ENCODE peak calls at places on chromosomes 4 and X, in six cellular contexts. B, O, G, A, V and I are unnamed samples.

GRCh38 chr4:44438687-44439086 is 9.9 kb downstream of the KCTD8 start:
- DNase-seq in B (peak; percentile 7), O (no peak), G (no peak), A (no peak), V (no peak), I (no peak)

GRCh38 chr4:18981234-18981615 is 959.7 kb upstream of the LCORL start:
- DNase-seq in B (no peak), O (no peak), G (no peak), A (no peak), V (no peak), I (no peak)

GRCh38 chrX:56726609-56727008 is 2.4 kb upstream of the NBDY start:
- DNase-seq in B (peak; percentile 45), O (peak; percentile 61), G (no peak), A (peak; percentile 57), V (no peak), I (no peak)

GRCh38 chrX:115562492-115562872 is 1.5 kb downstream of the PLS3 start:
- DNase-seq in B (peak; percentile 59), O (peak; percentile 51), G (peak; percentile 3), A (peak; percentile 55), V (no peak), I (peak; percentile 46)

GRCh38 chr4:2253160-2254084 is 8.5 kb downstream of the MXD4 start:
- DNase-seq in B (no peak), O (no peak), G (no peak), A (no peak), V (no peak), I (no peak)

GRCh38 chr4:122313001-122313400 is 65.8 kb upstream of the ADAD1 start:
- DNase-seq in B (no peak), O (no peak), G (no peak), A (no peak), V (no peak), I (no peak)

GRCh38 chr4:164438321-164438720 is 315.6 kb upstream of the SMIM31 start:
- DNase-seq in B (peak; percentile 21), O (peak; percentile 1), G (no peak), A (no peak), V (no peak), I (no peak)

GRCh38 chr4:75653845-75654503 is 19.2 kb downstream of the G3BP2 start:
- DNase-seq in B (peak; percentile 84), O (peak; percentile 55), G (no peak), A (peak; percentile 53), V (no peak), I (no peak)

GRCh38 chr4:72084587-72085011 is 52.8 kb downstream of the NPFFR2 start:
- DNase-seq in B (peak; percentile 34), O (no peak), G (no peak), A (peak; percentile 46), V (no peak), I (no peak)

GRCh38 chrX:37468111-37468739 is 103.2 kb upstream of the LANCL3 start:
- DNase-seq in B (peak; percentile 28), O (no peak), G (no peak), A (no peak), V (no peak), I (no peak)

GRCh38 chrX:16484338-16484737 is 165.6 kb upstream of the S100G start:
- DNase-seq in B (no peak), O (peak; percentile 97), G (no peak), A (peak; percentile 65), V (no peak), I (no peak)

GRCh38 chr4:140609548-140610425 is 41.0 kb upstream of the UCP1 start:
- DNase-seq in B (peak; percentile 51), O (peak; percentile 55), G (peak; percentile 35), A (peak; percentile 54), V (no peak), I (no peak)

GRCh38 chr4:86184216-86184915 is 175.5 kb downstream of the MAPK10 start:
- DNase-seq in B (no peak), O (peak; percentile 50), G (no peak), A (no peak), V (no peak), I (no peak)

GRCh38 chrX:136162827-136163427 is 15.6 kb downstream of the FHL1 start:
- DNase-seq in B (peak; percentile 79), O (peak; percentile 43), G (no peak), A (peak; percentile 70), V (no peak), I (peak; percentile 72)

GRCh38 chr4:123361195-123361861 is 35.3 kb upstream of the SPRY1 start:
- DNase-seq in B (no peak), O (peak; percentile 94), G (no peak), A (peak; percentile 91), V (no peak), I (no peak)

GRCh38 chr4:25818293-25819240 is 44.2 kb downstream of the SEL1L3 start:
- DNase-seq in B (no peak), O (peak; percentile 57), G (no peak), A (no peak), V (no peak), I (no peak)

GRCh38 chrX:14030248-14030592 is 528 bp upstream of the GEMIN8 start:
- DNase-seq in B (no peak), O (peak; percentile 64), G (no peak), A (peak; percentile 52), V (no peak), I (no peak)

GRCh38 chr4:143381171-143382118 is 44.8 kb downstream of the GAB1 start:
- DNase-seq in B (peak; percentile 69), O (peak; percentile 93), G (no peak), A (peak; percentile 88), V (no peak), I (no peak)

GRCh38 chrX:13151806-13152510 is 107.5 kb upstream of the FAM9C start:
- DNase-seq in B (peak; percentile 6), O (peak; percentile 6), G (no peak), A (peak; percentile 84), V (no peak), I (no peak)

GRCh38 chr4:138400528-138400927 is 158.4 kb upstream of the SLC7A11 start:
- DNase-seq in B (no peak), O (no peak), G (no peak), A (no peak), V (no peak), I (no peak)
- H3K27ac ChIP-seq in B (no peak overlapping the region), O (no peak overlapping the region), G (no peak overlapping the region), A (no peak overlapping the region), V (no peak overlapping the region), I (no peak overlapping the region)

GRCh38 chrX:43562372-43562771 is 93.7 kb upstream of the MAOA start:
- DNase-seq in B (no peak), O (no peak), G (no peak), A (peak; percentile 58), V (no peak), I (no peak)
- H2BK15ac ChIP-seq in B (no peak overlapping the region), O (no peak overlapping the region), G (no peak overlapping the region), A (no peak overlapping the region), V (no peak overlapping the region), I (no peak overlapping the region)

DNA sequence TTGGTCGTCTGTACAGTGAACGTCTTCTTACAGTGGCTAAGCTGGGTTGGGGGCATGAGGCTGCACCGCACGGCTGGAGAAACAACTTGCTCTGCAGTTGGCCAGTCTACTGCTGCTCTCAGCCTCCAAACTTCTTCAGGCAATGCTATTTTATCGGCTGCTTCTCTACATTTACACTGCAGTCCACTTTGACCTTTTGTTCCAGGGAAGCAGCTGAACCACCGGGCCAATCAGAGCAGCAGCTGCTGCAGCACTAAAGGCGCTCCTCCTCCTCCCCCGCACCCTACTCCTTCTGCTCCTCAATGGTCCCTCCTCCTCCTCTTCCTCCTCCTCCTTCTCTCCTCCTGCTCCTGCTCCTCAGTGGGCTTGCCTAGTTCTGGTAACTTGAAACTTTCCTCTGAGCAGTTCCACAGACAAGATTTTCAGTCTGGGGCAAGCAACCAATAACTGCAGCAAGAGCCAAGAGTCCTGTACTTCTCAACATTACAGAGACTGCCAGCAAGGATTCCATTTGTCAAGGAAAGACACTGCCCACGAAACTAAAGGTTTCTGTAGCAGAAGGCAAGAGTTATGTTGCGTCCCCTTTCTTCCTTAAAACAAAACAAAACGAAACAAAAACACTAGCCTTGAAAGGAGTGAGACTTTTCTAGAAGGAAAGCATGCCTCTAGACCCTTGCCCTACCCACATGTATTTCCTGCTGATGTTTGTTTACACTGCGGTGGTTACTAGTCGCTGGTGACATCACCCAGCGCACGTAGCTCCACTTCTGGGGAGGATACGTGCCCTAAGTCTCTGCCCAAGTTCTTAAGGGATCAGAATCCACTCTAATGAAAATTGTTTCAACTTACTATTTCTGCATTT is 125.7 kb upstream of the NAP1L5 start:
- DNase-seq in B (peak; percentile 96), O (peak; percentile 98), G (peak; percentile 71), A (peak; percentile 98), V (peak; percentile 59), I (peak; percentile 89)
- H4K8ac ChIP-seq in B (no peak overlapping the region), O (peak overlapping the region; percentile 95), G (no peak overlapping the region), A (no peak overlapping the region), V (peak overlapping the region; percentile 96), I (no peak overlapping the region)

DNA sequence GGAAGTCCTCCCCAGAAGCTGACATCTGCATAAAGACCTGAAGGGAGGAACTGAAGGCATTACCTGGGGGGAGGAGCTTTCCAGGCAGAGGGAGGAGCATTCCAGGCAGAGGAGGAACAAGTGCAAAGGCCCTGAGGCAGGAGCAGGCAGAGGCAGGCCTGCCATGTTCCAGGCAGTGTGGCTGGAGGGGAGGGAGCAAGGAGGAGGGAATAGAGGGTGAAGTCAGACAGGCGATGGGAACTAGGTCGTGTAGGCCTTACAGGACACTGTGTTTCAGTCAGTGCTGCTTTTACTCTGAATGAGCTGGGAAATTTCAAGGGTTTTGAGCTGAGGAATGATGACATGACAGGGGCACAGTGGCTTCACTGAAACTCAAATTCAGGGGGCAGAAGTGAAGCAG is 292.7 kb downstream of the BCOR start:
- DNase-seq in B (peak; percentile 21), O (no peak), G (no peak), A (no peak), V (no peak), I (no peak)
- H3K27ac ChIP-seq in B (no peak overlapping the region), O (no peak overlapping the region), G (no peak overlapping the region), A (no peak overlapping the region), V (no peak overlapping the region), I (no peak overlapping the region)

GRCh38 chrX:9501362-9501761 is 36.5 kb downstream of the TBL1X start:
- DNase-seq in B (peak; percentile 53), O (no peak), G (no peak), A (no peak), V (no peak), I (peak; percentile 33)
- H2BK15ac ChIP-seq in B (no peak overlapping the region), O (no peak overlapping the region), G (no peak overlapping the region), A (no peak overlapping the region), V (no peak overlapping the region), I (no peak overlapping the region)

GRCh38 chr4:24472514-24473308 is 111.6 kb downstream of the DHX15 start:
- DNase-seq in B (peak; percentile 94), O (peak; percentile 74), G (peak; percentile 84), A (peak; percentile 86), V (peak; percentile 63), I (peak; percentile 88)

GRCh38 chr4:24470681-24471622 is 113.4 kb downstream of the DHX15 start:
- DNase-seq in B (peak; percentile 79), O (peak; percentile 43), G (peak; percentile 46), A (peak; percentile 64), V (no peak), I (peak; percentile 43)

GRCh38 chr4:24475756-24476155 is 108.6 kb downstream of the DHX15 start:
- DNase-seq in B (peak; percentile 31), O (no peak), G (no peak), A (no peak), V (no peak), I (no peak)

GRCh38 chr4:24471623-24472510 is 112.5 kb downstream of the DHX15 start:
- DNase-seq in B (peak; percentile 59), O (no peak), G (peak; percentile 39), A (peak; percentile 20), V (no peak), I (peak; percentile 58)

DNA sequence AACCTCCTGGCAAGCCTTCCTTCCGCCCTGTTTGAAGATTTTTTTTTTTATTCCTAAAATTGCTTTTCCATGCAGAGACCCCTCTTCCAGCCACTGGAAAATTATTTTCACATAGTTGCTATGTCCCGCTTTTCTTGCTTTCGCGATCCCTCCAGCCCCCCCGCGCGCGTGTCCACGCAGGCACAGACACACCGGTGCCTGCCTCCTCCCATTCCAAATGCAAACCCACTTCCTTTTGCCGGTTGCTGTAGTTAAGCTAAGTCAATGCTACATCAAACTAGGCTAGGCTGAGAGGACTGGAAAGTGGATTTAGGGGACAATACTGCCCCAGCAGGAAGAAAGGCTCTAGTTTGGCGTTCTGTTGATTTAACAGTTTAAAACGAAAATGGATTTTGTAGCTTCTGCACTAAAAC is 111.0 kb downstream of the DHX15 start:
- DNase-seq in B (peak; percentile 65), O (peak; percentile 27), G (peak; percentile 12), A (peak; percentile 36), V (no peak), I (no peak)
- H4K8ac ChIP-seq in B (no peak overlapping the region), O (no peak overlapping the region), G (no peak overlapping the region), A (no peak overlapping the region), V (no peak overlapping the region), I (no peak overlapping the region)